ENCODE peak calls at places on chromosomes 1 and 21, in six cellular contexts. W is GM12864, F is body of pancreas, E is fibroblast of the aortic adventitia, S is activated B cell treated with CpG ODN at 0.5 μM for 24 hours, Y is tibial artery. K is an unnamed sample.
A peak's percentile ranks its signal among the peaks of the same experiment; 100 is the strongest.

GRCh38 chr1:51330331-51331201 is at the start of gene TTC39A:
- DNase-seq in F (peak; percentile 32), W (no peak), E (no peak), S (no peak), Y (no peak), K (no peak)

GRCh38 chr1:240539700-240540414 is 72.1 kb downstream of the GREM2 start:
- DNase-seq in W (no peak), Y (no peak), E (no peak), S (no peak), F (no peak), K (no peak)

GRCh38 chr1:56516539-56517252 is 62.7 kb downstream of the PLPP3 start:
- DNase-seq in S (no peak), W (peak; percentile 70), E (peak; percentile 33), Y (no peak), F (peak; percentile 41), K (peak; percentile 79)

GRCh38 chr1:97849350-97850339 is 71.2 kb downstream of the DPYD start:
- DNase-seq in F (no peak), W (peak; percentile 12), Y (no peak), S (no peak), E (peak; percentile 86), K (peak; percentile 78)

GRCh38 chr1:175481126-175482071 is 262.0 kb downstream of the TNR start:
- DNase-seq in E (peak; percentile 28), W (no peak), Y (no peak), S (no peak), F (no peak), K (peak; percentile 32)

GRCh38 chr1:99963041-99963795 is 6.6 kb upstream of the SLC35A3 start:
- DNase-seq in S (no peak), E (peak; percentile 67), F (no peak), W (no peak), Y (no peak), K (peak; percentile 38)

GRCh38 chr1:36463773-36464604 is at the start of gene MRPS15:
- DNase-seq in S (peak; percentile 90), Y (peak; percentile 97), E (peak; percentile 95), W (peak; percentile 83), F (peak; percentile 96), K (peak; percentile 93)

GRCh38 chr1:54709547-54710292 is 5.9 kb upstream of the TTC4 start:
- DNase-seq in Y (no peak), F (no peak), E (no peak), S (no peak), W (no peak), K (no peak)

GRCh38 chr1:117271959-117272358 is 61.2 kb upstream of the VTCN1 start:
- DNase-seq in Y (no peak), W (no peak), S (no peak), F (no peak), E (peak; percentile 43), K (no peak)

GRCh38 chr1:43994794-43995790 is 3.7 kb downstream of the CCDC24 start:
- DNase-seq in W (no peak), S (no peak), F (no peak), Y (no peak), E (no peak), K (no peak)

GRCh38 chr21:38679531-38679930 is 126.2 kb upstream of the ETS2 start:
- DNase-seq in W (no peak), F (no peak), Y (no peak), E (peak; percentile 74), S (no peak), K (no peak)

GRCh38 chr1:211588711-211589110 is 9.8 kb upstream of the SLC30A1 start:
- DNase-seq in S (no peak), W (no peak), F (no peak), Y (no peak), E (no peak), K (no peak)

GRCh38 chr21:43355196-43355924 is 71.6 kb downstream of the SIK1 start:
- DNase-seq in F (no peak), Y (no peak), W (no peak), E (no peak), S (no peak), K (no peak)

GRCh38 chr1:18288609-18289219 is 181.1 kb downstream of the IGSF21 start:
- DNase-seq in Y (no peak), S (no peak), E (no peak), F (no peak), W (no peak), K (no peak)

GRCh38 chr1:58432813-58433668 is 113.5 kb downstream of the OMA1 start:
- DNase-seq in Y (no peak), E (peak; percentile 31), F (no peak), S (no peak), W (no peak), K (no peak)

GRCh38 chr1:3133671-3134070 is 64.7 kb downstream of the PRDM16 start:
- DNase-seq in F (peak; percentile 43), Y (no peak), E (peak; percentile 21), W (no peak), S (no peak), K (no peak)

GRCh38 chr1:76115186-76115585 is 40.6 kb downstream of the ST6GALNAC3 start:
- DNase-seq in Y (no peak), W (no peak), F (no peak), S (no peak), E (no peak), K (peak; percentile 3)

GRCh38 chr1:54574158-54574778 is 26.2 kb downstream of the ACOT11 start:
- DNase-seq in Y (no peak), E (no peak), W (no peak), S (no peak), F (no peak), K (no peak)

GRCh38 chr1:154614887-154615286 is 6.9 kb upstream of the ADAR start:
- DNase-seq in W (no peak), S (no peak), F (no peak), E (peak; percentile 39), Y (no peak), K (no peak)
- TF ChIP-seq CTCF in W (no peak), S (no peak), F (no peak), E (peak; percentile 24), Y (no peak), K (no peak)

DNA sequence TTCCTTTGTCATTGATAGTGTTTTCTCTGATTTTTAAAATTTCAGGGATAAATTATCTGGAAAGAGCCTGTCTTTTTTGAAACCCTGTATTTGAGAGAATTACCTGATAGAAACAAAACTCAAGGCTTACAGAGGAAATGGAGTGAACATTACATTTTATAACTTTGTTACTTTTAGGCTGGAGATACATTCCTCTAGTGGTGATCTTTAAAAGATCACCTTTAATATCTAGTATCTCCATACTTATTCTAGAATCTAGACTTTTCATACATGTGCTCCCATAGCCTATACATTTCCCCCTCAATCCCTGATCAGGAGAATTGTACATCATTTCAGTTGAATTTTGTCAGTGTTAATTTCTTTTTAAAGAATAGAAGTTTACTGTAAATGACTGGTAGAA is 33.6 kb downstream of the RASAL2 start:
- DNase-seq in W (no peak), E (no peak), Y (no peak), S (no peak), F (no peak), K (no peak)
- TF ChIP-seq CTCF in W (no peak), E (no peak), Y (no peak), S (no peak), F (no peak), K (no peak)

GRCh38 chr1:84687703-84688460 is 2.4 kb downstream of the SSX2IP start:
- DNase-seq in S (no peak), E (peak; percentile 31), Y (no peak), F (no peak), W (no peak), K (no peak)

GRCh38 chr1:84688461-84689061 is 1.7 kb downstream of the SSX2IP start:
- DNase-seq in E (peak; percentile 58), Y (no peak), S (no peak), F (no peak), W (no peak), K (no peak)

GRCh38 chr1:84691139-84691783 is 1.0 kb upstream of the SSX2IP start:
- DNase-seq in S (no peak), E (no peak), Y (no peak), F (no peak), W (no peak), K (no peak)

GRCh38 chr1:84690397-84691138 is at the start of gene SSX2IP:
- DNase-seq in S (peak; percentile 100), F (peak; percentile 99), Y (peak; percentile 95), W (peak; percentile 83), E (peak; percentile 96), K (peak; percentile 99)

GRCh38 chr1:84689514-84690396 is 506 bp downstream of the SSX2IP start:
- DNase-seq in Y (peak; percentile 55), W (no peak), E (peak; percentile 46), F (no peak), S (no peak), K (no peak)
- TF ChIP-seq CTCF in Y (no peak), W (peak; percentile 41), E (peak; percentile 47), F (no peak), S (no peak), K (peak; percentile 49)

DNA sequence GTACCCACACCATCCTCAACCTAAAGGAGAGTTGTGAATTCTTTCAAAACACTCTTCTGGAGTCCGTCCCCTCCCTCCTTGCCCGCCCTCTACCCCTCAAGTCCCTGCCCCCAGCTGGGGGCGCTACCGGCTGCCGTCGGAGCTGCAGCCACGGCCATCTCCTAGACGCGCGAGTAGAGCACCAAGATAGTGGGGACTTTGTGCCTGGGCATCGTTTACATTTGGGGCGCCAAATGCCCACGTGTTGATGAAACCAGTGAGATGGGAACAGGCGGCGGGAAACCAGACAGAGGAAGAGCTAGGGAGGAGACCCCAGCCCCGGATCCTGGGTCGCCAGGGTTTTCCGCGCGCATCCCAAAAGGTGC is 647 bp upstream of the OLIG2 start:
- DNase-seq in E (no peak), F (no peak), W (no peak), Y (no peak), S (no peak), K (no peak)
- TF ChIP-seq CTCF in E (no peak), F (no peak), W (no peak), Y (no peak), S (no peak), K (no peak)

GRCh38 chr21:35034203-35034926 is 14.7 kb downstream of the RUNX1 start:
- DNase-seq in Y (no peak), F (no peak), S (no peak), W (no peak), E (no peak), K (no peak)
- TF ChIP-seq CTCF in Y (no peak), F (no peak), S (no peak), W (no peak), E (no peak), K (no peak)

GRCh38 chr21:44363278-44363677 is 9.9 kb downstream of the TRPM2 start:
- DNase-seq in F (no peak), S (no peak), W (no peak), E (no peak), Y (no peak), K (no peak)

GRCh38 chr21:44365251-44365966 is 12.0 kb downstream of the TRPM2 start:
- DNase-seq in E (no peak), W (no peak), Y (no peak), S (no peak), F (no peak), K (no peak)

GRCh38 chr21:44365967-44366585 is 12.7 kb downstream of the TRPM2 start:
- DNase-seq in S (no peak), F (no peak), Y (no peak), E (no peak), W (no peak), K (no peak)

GRCh38 chr21:44366586-44367211 is 13.3 kb downstream of the TRPM2 start:
- DNase-seq in S (no peak), W (no peak), E (no peak), F (no peak), Y (no peak), K (no peak)

GRCh38 chr21:44364151-44365053 is 11.0 kb downstream of the TRPM2 start:
- DNase-seq in S (no peak), Y (no peak), E (no peak), F (no peak), W (no peak), K (no peak)
- TF ChIP-seq CTCF in S (no peak), Y (no peak), E (no peak), F (no peak), W (no peak), K (no peak)